ENCODE peak calls at places on chromosomes 4 and X, in nine cellular contexts. O is vagina; V is AG09319; R is left ventricle myocardium inferior; H is activated T-cell treated with anti-CD3 and anti-CD28 coated beads for 24 hours; Q is GM23248; D is GOT3; G is HCT116; J is central memory CD4-positive, alpha-beta T cell. T is an unnamed sample.

GRCh38 chrX:74500555-74500954 is 79.3 kb downstream of the SLC16A2 start:
- DNase-seq in Q (no peak), G (no peak), J (no peak), O (no peak), D (no peak), R (no peak), H (no peak), V (no peak), T (no peak)

GRCh38 chrX:43269201-43269600 is 386.9 kb upstream of the MAOA start:
- DNase-seq in R (no peak), V (no peak), Q (no peak), J (no peak), H (no peak), G (no peak), D (no peak), O (no peak), T (no peak)

GRCh38 chrX:99602107-99602506 is 808.0 kb downstream of the PCDH19 start:
- DNase-seq in R (no peak), H (no peak), J (no peak), O (no peak), G (no peak), Q (no peak), D (no peak), V (no peak), T (no peak)

GRCh38 chrX:19924285-19924684 is 36.9 kb upstream of the SH3KBP1 start:
- DNase-seq in H (no peak), J (no peak), O (no peak), R (no peak), D (no peak), G (no peak), V (no peak), Q (no peak), T (no peak)

GRCh38 chr4:11765849-11766453 is 337.3 kb upstream of the HS3ST1 start:
- DNase-seq in D (no peak), O (no peak), H (no peak), Q (peak), G (peak), V (no peak), J (no peak), R (no peak), T (peak)

GRCh38 chr4:160848901-160849735 is 1314.7 kb downstream of the FSTL5 start:
- DNase-seq in H (no peak), D (no peak), Q (no peak), G (no peak), O (no peak), R (no peak), V (no peak), J (no peak), T (no peak)

GRCh38 chr4:111937368-111937767 is 207.9 kb upstream of the FAM241A start:
- DNase-seq in G (peak), V (peak), J (no peak), H (no peak), D (no peak), R (no peak), O (no peak), Q (peak), T (no peak)

GRCh38 chrX:39491548-39492297 is 606.0 kb downstream of the BCOR start:
- DNase-seq in H (peak), J (peak), G (no peak), O (no peak), Q (no peak), D (no peak), R (no peak), V (no peak), T (no peak)

GRCh38 chrX:149037301-149037700 is 467.8 kb downstream of the IDS start:
- DNase-seq in D (no peak), G (no peak), R (no peak), Q (no peak), J (no peak), H (no peak), O (no peak), V (no peak), T (no peak)

GRCh38 chrX:15073313-15073712 is 196.6 kb downstream of the ASB9 start:
- DNase-seq in V (no peak), O (no peak), H (no peak), G (no peak), Q (no peak), R (no peak), D (no peak), J (no peak), T (no peak)

GRCh38 chr4:40874331-40874730 is 124.6 kb downstream of the NSUN7 start:
- DNase-seq in D (no peak), V (no peak), J (no peak), O (no peak), G (no peak), R (no peak), H (no peak), Q (no peak), T (no peak)

GRCh38 chr4:52862605-52863236 is 604 bp downstream of the RASL11B start:
- DNase-seq in G (no peak), Q (no peak), V (no peak), O (no peak), D (no peak), R (no peak), H (no peak), J (no peak), T (no peak)

GRCh38 chrX:109270580-109271484 is 211.1 kb downstream of the GUCY2F start:
- DNase-seq in H (no peak), O (no peak), R (no peak), Q (peak), J (no peak), G (peak), D (no peak), V (no peak), T (no peak)

GRCh38 chr4:172899861-172900260 is 268.8 kb upstream of the GALNT7 start:
- DNase-seq in G (no peak), J (no peak), D (no peak), V (no peak), Q (no peak), R (no peak), H (no peak), O (no peak), T (no peak)

GRCh38 chrX:45769919-45770582 is 569.4 kb upstream of the DIPK2B start:
- DNase-seq in H (peak), O (no peak), R (peak), V (peak), Q (peak), G (no peak), J (peak), D (peak), T (no peak)

GRCh38 chrX:104270916-104271512 is 16.3 kb upstream of the ESX1 start:
- DNase-seq in V (no peak), H (peak), Q (peak), G (peak), D (no peak), J (no peak), O (no peak), R (peak), T (peak)

GRCh38 chr4:76733380-76733779 is 164.6 kb downstream of the SOWAHB start:
- DNase-seq in G (no peak), R (no peak), Q (no peak), O (no peak), H (no peak), J (no peak), V (no peak), D (no peak), T (peak)

GRCh38 chrX:136639506-136640176 is 8.3 kb upstream of the CD40LG start:
- DNase-seq in H (no peak), O (no peak), G (no peak), D (no peak), J (no peak), R (no peak), Q (peak), V (no peak), T (no peak)

GRCh38 chrX:24493740-24494543 is 28.9 kb downstream of the PDK3 start:
- DNase-seq in J (peak), V (no peak), G (no peak), Q (no peak), H (no peak), D (no peak), R (no peak), O (no peak), T (peak)

T was measured in H9.